ENCODE peak calls at places on chromosomes 5 and 9, in ten cellular contexts. D, S, L, H, C, U, X, W, B and V are unnamed samples.

GRCh38 chr9:127473932-127474331 is 22.6 kb downstream of the LRSAM1 start:
- DNase-seq in D (no peak), S (no peak), L (no peak), H (no peak), C (no peak), U (no peak), X (no peak), W (no peak), B (no peak), V (no peak)

GRCh38 chr9:115422932-115423440 is 305.0 kb upstream of the TNC start:
- DNase-seq in D (no peak), S (peak), L (no peak), H (no peak), C (no peak), U (no peak), X (no peak), W (no peak), B (no peak), V (no peak)

GRCh38 chr5:65672787-65673186 is 48.0 kb downstream of the SHLD3 start:
- DNase-seq in D (peak), S (no peak), L (no peak), H (no peak), C (no peak), U (no peak), X (no peak), W (no peak), B (no peak), V (no peak)

GRCh38 chr5:157689942-157690689 is 18.8 kb downstream of the C5orf52 start:
- DNase-seq in D (no peak), S (no peak), L (no peak), H (no peak), C (no peak), U (no peak), X (no peak), W (no peak), B (no peak), V (no peak)

GRCh38 chr9:37371565-37372464 is 50.7 kb upstream of the GRHPR start:
- DNase-seq in D (peak), S (no peak), L (no peak), H (peak), C (no peak), U (no peak), X (peak), W (no peak), B (no peak), V (no peak)

GRCh38 chr9:123115146-123115913 is 81.9 kb downstream of the GPR21 start:
- DNase-seq in D (no peak), S (no peak), L (no peak), H (no peak), C (no peak), U (no peak), X (no peak), W (no peak), B (no peak), V (no peak)

GRCh38 chr5:133319244-133319643 is 267.4 kb downstream of the HSPA4 start:
- DNase-seq in D (no peak), S (no peak), L (no peak), H (no peak), C (no peak), U (no peak), X (no peak), W (no peak), B (no peak), V (no peak)

GRCh38 chr5:150513375-150514309 is 5.7 kb downstream of the NDST1 start:
- DNase-seq in D (no peak), S (no peak), L (no peak), H (no peak), C (no peak), U (no peak), X (peak), W (no peak), B (no peak), V (no peak)

GRCh38 chr9:17121264-17121663 is 13.6 kb upstream of the CNTLN start:
- DNase-seq in D (no peak), S (no peak), L (no peak), H (no peak), C (no peak), U (no peak), X (peak), W (no peak), B (no peak), V (no peak)

GRCh38 chr9:132744881-132745761 is 74.9 kb downstream of the GTF3C4 start:
- DNase-seq in D (no peak), S (no peak), L (no peak), H (no peak), C (no peak), U (no peak), X (peak), W (no peak), B (peak), V (no peak)

GRCh38 chr5:171316258-171317121 is 7.4 kb downstream of the TLX3 start:
- DNase-seq in D (no peak), S (no peak), L (no peak), H (no peak), C (no peak), U (no peak), X (peak), W (no peak), B (peak), V (no peak)

GRCh38 chr9:123414921-123415592 is 59.1 kb downstream of the CRB2 start:
- DNase-seq in D (peak), S (no peak), L (no peak), H (no peak), C (no peak), U (no peak), X (no peak), W (no peak), B (no peak), V (no peak)

GRCh38 chr9:69253057-69253456 is 72.0 kb upstream of the ENTREP1 start:
- DNase-seq in D (peak), S (no peak), L (no peak), H (no peak), C (no peak), U (no peak), X (no peak), W (no peak), B (no peak), V (no peak)

GRCh38 chr9:137441289-137441934 is at the start of gene ENTPD8:
- DNase-seq in D (no peak), S (no peak), L (peak), H (peak), C (peak), U (no peak), X (peak), W (peak), B (peak), V (no peak)

GRCh38 chr5:88045931-88046461 is 222.6 kb downstream of the TMEM161B start:
- DNase-seq in D (no peak), S (no peak), L (no peak), H (no peak), C (no peak), U (peak), X (no peak), W (no peak), B (no peak), V (no peak)

GRCh38 chr5:127080001-127080478 is 6.7 kb upstream of the C5orf63 start:
- DNase-seq in D (no peak), S (peak), L (no peak), H (no peak), C (no peak), U (no peak), X (peak), W (no peak), B (no peak), V (no peak)

GRCh38 chr5:172766287-172767104 is 4.5 kb downstream of the DUSP1 start:
- DNase-seq in D (peak), S (peak), L (no peak), H (no peak), C (peak), U (peak), X (no peak), W (peak), B (peak), V (peak)

GRCh38 chr5:133611357-133612020 is 852 bp downstream of the FSTL4 start:
- DNase-seq in D (no peak), S (no peak), L (no peak), H (no peak), C (no peak), U (no peak), X (no peak), W (no peak), B (peak), V (no peak)

GRCh38 chr5:94747371-94747770 is 128.9 kb downstream of the SLF1 start:
- DNase-seq in D (no peak), S (no peak), L (no peak), H (no peak), C (no peak), U (no peak), X (no peak), W (no peak), B (no peak), V (no peak)

GRCh38 chr5:13944564-13945195 is at the start of gene DNAH5:
- DNase-seq in D (no peak), S (no peak), L (no peak), H (no peak), C (no peak), U (no peak), X (no peak), W (no peak), B (no peak), V (no peak)

GRCh38 chr5:90898330-90899013 is 339.9 kb downstream of the ADGRV1 start:
- DNase-seq in D (peak), S (no peak), L (no peak), H (no peak), C (no peak), U (no peak), X (no peak), W (no peak), B (no peak), V (no peak)

GRCh38 chr9:135147473-135147805 is 60.0 kb downstream of the OLFM1 start:
- DNase-seq in D (no peak), S (no peak), L (no peak), H (peak), C (no peak), U (no peak), X (no peak), W (no peak), B (peak), V (no peak)

GRCh38 chr5:58076473-58077257 is 383.2 kb downstream of the PLK2 start:
- DNase-seq in D (no peak), S (no peak), L (no peak), H (no peak), C (no peak), U (no peak), X (no peak), W (no peak), B (no peak), V (no peak)

GRCh38 chr5:138386290-138386689 is 33.8 kb downstream of the KDM3B start:
- DNase-seq in D (no peak), S (no peak), L (no peak), H (no peak), C (no peak), U (no peak), X (peak), W (peak), B (no peak), V (no peak)

GRCh38 chr5:116524966-116525365 is 49.7 kb downstream of the SEMA6A start:
- DNase-seq in D (no peak), S (no peak), L (no peak), H (no peak), C (no peak), U (no peak), X (no peak), W (no peak), B (no peak), V (no peak)

GRCh38 chr9:108724669-108725068 is 131.1 kb downstream of the ACTL7B start:
- DNase-seq in D (peak), S (no peak), L (no peak), H (no peak), C (no peak), U (no peak), X (no peak), W (no peak), B (no peak), V (no peak)

GRCh38 chr5:1726956-1727355 is 72.7 kb downstream of the MRPL36 start:
- DNase-seq in D (no peak), S (peak), L (peak), H (no peak), C (peak), U (no peak), X (no peak), W (peak), B (no peak), V (peak)

GRCh38 chr9:76414656-76415055 is 20.4 kb upstream of the RFK start:
- DNase-seq in D (peak), S (no peak), L (no peak), H (no peak), C (no peak), U (no peak), X (peak), W (no peak), B (no peak), V (no peak)

GRCh38 chr9:75962186-75963036 is 71.9 kb downstream of the PCSK5 start:
- DNase-seq in D (no peak), S (no peak), L (peak), H (peak), C (peak), U (no peak), X (no peak), W (no peak), B (no peak), V (peak)

GRCh38 chr9:77892171-77892570 is 139.4 kb downstream of the GNAQ start:
- DNase-seq in D (no peak), S (no peak), L (no peak), H (no peak), C (no peak), U (no peak), X (no peak), W (no peak), B (peak), V (no peak)

GRCh38 chr5:59586811-59587340 is 306.6 kb downstream of the PDE4D start:
- DNase-seq in D (no peak), S (no peak), L (no peak), H (no peak), C (no peak), U (no peak), X (no peak), W (no peak), B (no peak), V (no peak)

GRCh38 chr9:21576331-21577189 is 94.4 kb upstream of the IFNE start:
- DNase-seq in D (peak), S (no peak), L (no peak), H (no peak), C (no peak), U (no peak), X (peak), W (no peak), B (peak), V (no peak)

GRCh38 chr5:35182541-35183242 is 47.6 kb downstream of the PRLR start:
- DNase-seq in D (no peak), S (no peak), L (no peak), H (no peak), C (no peak), U (no peak), X (no peak), W (no peak), B (no peak), V (no peak)

GRCh38 chr9:5364294-5364990 is 24.8 kb upstream of the RLN1 start:
- DNase-seq in D (peak), S (no peak), L (no peak), H (no peak), C (no peak), U (no peak), X (no peak), W (no peak), B (no peak), V (no peak)

GRCh38 chr5:112036206-112036605 is 279.2 kb upstream of the NREP start:
- DNase-seq in D (no peak), S (no peak), L (no peak), H (no peak), C (no peak), U (no peak), X (no peak), W (no peak), B (no peak), V (no peak)

GRCh38 chr5:116834796-116835515 is 260.3 kb upstream of the SEMA6A start:
- DNase-seq in D (no peak), S (no peak), L (no peak), H (no peak), C (no peak), U (no peak), X (no peak), W (no peak), B (no peak), V (no peak)

GRCh38 chr5:6202615-6203365 is 175.6 kb downstream of the MED10 start:
- DNase-seq in D (no peak), S (no peak), L (no peak), H (no peak), C (no peak), U (no peak), X (peak), W (no peak), B (peak), V (no peak)

GRCh38 chr5:89241186-89241585 is 358.2 kb upstream of the MEF2C start:
- DNase-seq in D (peak), S (no peak), L (no peak), H (no peak), C (no peak), U (no peak), X (no peak), W (no peak), B (no peak), V (no peak)